ENCODE peak calls at places on chromosomes 2 and 18, in eight cellular contexts. W, X, R, T, B, V, H and F are unnamed samples.
A peak's percentile ranks its signal among the peaks of the same experiment; 100 is the strongest.

GRCh38 chr2:12493031-12493513 is 223.7 kb upstream of the TRIB2 start:
- DNase-seq in W (no peak), X (no peak), R (no peak), T (peak; percentile 76), B (no peak), V (no peak), H (peak; percentile 66), F (peak; percentile 65)

GRCh38 chr2:215454519-215454918 is 18.7 kb upstream of the FN1 start:
- DNase-seq in W (no peak), X (no peak), R (no peak), T (no peak), B (peak; percentile 17), V (no peak), H (no peak), F (peak; percentile 62)

GRCh38 chr2:193303464-193303863 is 1108.7 kb upstream of the TMEFF2 start:
- DNase-seq in W (no peak), X (no peak), R (no peak), T (no peak), B (no peak), V (no peak), H (no peak), F (no peak)

GRCh38 chr2:932320-933221 is 18.1 kb upstream of the SNTG2 start:
- DNase-seq in W (no peak), X (no peak), R (no peak), T (no peak), B (no peak), V (no peak), H (no peak), F (no peak)

GRCh38 chr2:152644197-152644873 is 72.9 kb downstream of the PRPF40A start:
- DNase-seq in W (no peak), X (no peak), R (no peak), T (no peak), B (no peak), V (no peak), H (no peak), F (no peak)

GRCh38 chr2:189129971-189130370 is 49.6 kb downstream of the COL5A2 start:
- DNase-seq in W (no peak), X (no peak), R (no peak), T (no peak), B (no peak), V (no peak), H (no peak), F (no peak)

GRCh38 chr2:2291500-2292260 is 39.4 kb downstream of the MYT1L start:
- DNase-seq in W (no peak), X (peak; percentile 21), R (no peak), T (no peak), B (no peak), V (no peak), H (no peak), F (no peak)

GRCh38 chr2:241561811-241562210 is 3.3 kb downstream of the BOK start:
- DNase-seq in W (no peak), X (peak; percentile 32), R (peak; percentile 79), T (peak; percentile 98), B (no peak), V (peak; percentile 84), H (peak; percentile 60), F (no peak)

GRCh38 chr2:144914113-144914512 is 394.2 kb upstream of the ZEB2 start:
- DNase-seq in W (no peak), X (no peak), R (no peak), T (no peak), B (no peak), V (no peak), H (no peak), F (no peak)

GRCh38 chr18:5618037-5618688 is 74.4 kb upstream of the EPB41L3 start:
- DNase-seq in W (no peak), X (no peak), R (no peak), T (no peak), B (no peak), V (no peak), H (no peak), F (no peak)

GRCh38 chr2:129761569-129762021 is 217.9 kb upstream of the RAB6C start:
- DNase-seq in W (no peak), X (no peak), R (no peak), T (no peak), B (no peak), V (peak; percentile 54), H (no peak), F (no peak)

GRCh38 chr18:3281456-3282400 is 19.8 kb downstream of the MYL12B start:
- DNase-seq in W (no peak), X (no peak), R (no peak), T (no peak), B (peak; percentile 66), V (no peak), H (no peak), F (peak; percentile 95)

GRCh38 chr2:69241664-69242063 is 145.4 kb downstream of the GFPT1 start:
- DNase-seq in W (no peak), X (no peak), R (no peak), T (no peak), B (no peak), V (no peak), H (no peak), F (no peak)

GRCh38 chr2:31688282-31688681 is 107.5 kb upstream of the SRD5A2 start:
- DNase-seq in W (no peak), X (no peak), R (no peak), T (no peak), B (no peak), V (no peak), H (no peak), F (peak; percentile 12)

DNA sequence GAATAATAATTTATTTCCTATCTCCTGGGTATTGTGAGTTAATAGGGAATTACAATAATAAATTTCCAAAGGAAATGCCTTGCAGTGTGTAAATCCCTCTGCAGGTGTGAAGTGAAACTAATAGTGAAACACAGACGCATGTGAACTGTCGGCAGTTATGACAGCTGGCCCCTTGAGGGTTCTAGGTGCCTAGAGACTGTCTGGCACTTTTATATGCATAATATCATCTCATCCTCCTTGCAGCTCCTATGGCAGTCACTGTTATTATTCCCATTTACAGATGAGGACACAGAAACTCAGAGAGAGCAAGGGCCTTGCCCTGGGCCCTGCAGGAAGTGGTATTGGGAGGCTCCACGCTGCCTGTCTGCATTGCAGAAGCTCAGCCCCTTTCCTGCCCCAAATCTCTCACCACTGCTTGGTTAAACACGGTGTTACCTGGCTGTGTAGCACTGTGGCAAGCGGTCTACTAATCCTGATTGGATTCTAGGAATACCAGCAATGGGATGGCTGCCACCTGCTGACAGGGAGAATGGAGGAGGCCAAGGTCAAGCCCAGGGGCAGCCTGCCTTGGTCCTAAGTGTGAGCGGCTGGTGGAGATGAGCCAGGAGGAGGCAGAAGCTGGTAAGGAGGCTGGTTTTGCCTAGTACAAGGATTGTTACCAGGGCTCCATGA is 32.8 kb upstream of the ACKR3 start:
- DNase-seq in W (peak; percentile 55), X (no peak), R (no peak), T (no peak), B (peak; percentile 69), V (no peak), H (no peak), F (no peak)
- H3K4me3 ChIP-seq in W (peak overlapping the region; percentile 77), X (no peak overlapping the region), R (peak overlapping the region; percentile 22), T (no peak overlapping the region), B (peak overlapping the region; percentile 81), V (no peak overlapping the region), H (no peak overlapping the region), F (no peak overlapping the region)

DNA sequence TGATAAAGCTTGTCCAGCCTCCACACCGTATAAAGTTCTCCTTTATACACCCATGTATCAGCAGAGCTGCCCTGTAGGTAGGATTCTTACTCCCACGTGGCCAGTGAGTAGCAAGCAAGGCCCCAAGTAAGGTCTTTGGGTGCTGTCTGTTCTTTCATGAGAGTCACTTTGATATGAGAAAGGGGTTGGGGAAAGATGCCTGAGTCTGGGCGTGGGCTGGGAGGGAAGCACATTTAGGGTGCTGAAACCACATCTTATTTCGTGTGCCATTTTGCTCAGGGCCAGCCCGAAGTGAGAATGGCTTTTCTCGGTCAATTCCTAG is 440 bp upstream of the ITPRIPL1 start:
- DNase-seq in W (no peak), X (no peak), R (no peak), T (no peak), B (no peak), V (no peak), H (no peak), F (no peak)
- H3K27ac ChIP-seq in W (peak overlapping the region; percentile 31), X (no peak overlapping the region), R (peak overlapping the region; percentile 58), T (no peak overlapping the region), B (peak overlapping the region; percentile 69), V (no peak overlapping the region), H (no peak overlapping the region), F (peak overlapping the region; percentile 66)

GRCh38 chr2:220588148-220588547 is 960.7 kb downstream of the SLC4A3 start:
- DNase-seq in W (no peak), X (no peak), R (no peak), T (no peak), B (no peak), V (no peak), H (no peak), F (no peak)
- H3K4me3 ChIP-seq in W (no peak overlapping the region), X (no peak overlapping the region), R (no peak overlapping the region), T (no peak overlapping the region), B (no peak overlapping the region), V (no peak overlapping the region), H (no peak overlapping the region), F (no peak overlapping the region)

DNA sequence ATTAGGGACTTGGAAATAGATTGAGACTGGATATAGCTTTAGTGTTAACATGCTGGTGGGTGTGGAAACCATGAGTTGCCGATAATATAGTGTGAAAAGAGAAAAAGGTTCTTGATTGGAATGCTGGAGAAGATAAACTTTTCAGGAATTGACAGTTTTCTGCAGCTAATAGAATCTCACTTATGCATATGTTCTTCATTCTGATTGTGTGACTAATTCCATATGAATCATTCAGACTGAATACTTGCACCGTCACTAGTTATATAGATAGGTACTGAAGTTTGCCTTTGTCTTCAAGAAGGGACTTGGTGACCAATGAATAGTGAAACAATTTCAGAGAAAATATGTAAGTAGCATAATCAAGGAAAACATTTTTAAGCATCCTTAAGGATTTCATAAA is 225.7 kb upstream of the FOSL2 start:
- DNase-seq in W (no peak), X (no peak), R (no peak), T (no peak), B (no peak), V (no peak), H (no peak), F (no peak)
- H3K27ac ChIP-seq in W (no peak overlapping the region), X (no peak overlapping the region), R (no peak overlapping the region), T (no peak overlapping the region), B (no peak overlapping the region), V (no peak overlapping the region), H (no peak overlapping the region), F (no peak overlapping the region)